ENCODE peak calls at places on chromosomes 4 and X, in five cellular contexts. Y is esophagus squamous epithelium, W is testis, T is fibroblast of lung, M is prostate gland. B is an unnamed sample.
A peak's percentile ranks its signal among the peaks of the same experiment; 100 is the strongest.

GRCh38 chr4:139988863-139989765 is 164.9 kb downstream of the MAML3 start:
- DNase-seq in Y (no peak), W (no peak), M (no peak), T (peak; percentile 91), B (peak; percentile 76)

GRCh38 chrX:96407501-96407900 is 277.1 kb upstream of the DIAPH2 start:
- DNase-seq in W (peak; percentile 19), M (peak; percentile 40), T (peak; percentile 85), Y (no peak), B (no peak)

GRCh38 chr4:185729300-185729912 is 82.6 kb downstream of the SORBS2 start:
- DNase-seq in Y (no peak), T (no peak), M (no peak), W (no peak), B (no peak)

GRCh38 chrX:39418936-39419659 is 617.8 kb downstream of the MID1IP1 start:
- DNase-seq in M (no peak), T (no peak), Y (no peak), W (peak; percentile 88), B (no peak)

GRCh38 chr4:141926414-141926813 is 290.0 kb downstream of the IL15 start:
- DNase-seq in W (no peak), Y (no peak), T (no peak), M (no peak), B (no peak)

GRCh38 chr4:136706942-136707341 is 825.4 kb downstream of the PCDH18 start:
- DNase-seq in W (no peak), Y (no peak), T (no peak), M (no peak), B (no peak)

GRCh38 chr4:76179398-76180318 is 31.5 kb upstream of the NUP54 start:
- DNase-seq in W (peak; percentile 94), T (peak; percentile 86), M (peak; percentile 86), Y (peak; percentile 20), B (peak; percentile 36)

GRCh38 chr4:86608757-86609375 is 14.8 kb downstream of the PTPN13 start:
- DNase-seq in W (no peak), Y (no peak), T (peak; percentile 10), M (no peak), B (no peak)

GRCh38 chrX:22975786-22976185 is 24.0 kb upstream of the DDX53 start:
- DNase-seq in T (no peak), W (no peak), Y (no peak), M (no peak), B (no peak)

GRCh38 chr4:27248829-27249228 is 388.2 kb downstream of the STIM2 start:
- DNase-seq in T (no peak), W (no peak), M (no peak), Y (no peak), B (no peak)

GRCh38 chrX:39915081-39915480 is 182.7 kb downstream of the BCOR start:
- DNase-seq in W (no peak), Y (no peak), T (no peak), M (no peak), B (no peak)

GRCh38 chr4:146183209-146183608 is 7.7 kb downstream of the LSM6 start:
- DNase-seq in W (no peak), T (no peak), Y (no peak), M (no peak), B (no peak)

GRCh38 chrX:129593137-129593536 is 53.1 kb downstream of the OCRL start:
- DNase-seq in M (no peak), W (peak; percentile 50), T (peak; percentile 70), Y (no peak), B (no peak)

GRCh38 chr4:13484749-13485345 is 707 bp upstream of the RAB28 start:
- DNase-seq in M (no peak), T (peak; percentile 49), Y (no peak), W (no peak), B (no peak)

GRCh38 chrX:48945517-48946348 is 11.7 kb downstream of the OTUD5 start:
- DNase-seq in M (peak; percentile 19), T (peak; percentile 50), W (peak; percentile 50), Y (no peak), B (no peak)

GRCh38 chr4:3329887-3330286 is 37.1 kb downstream of the RGS12 start:
- DNase-seq in M (no peak), W (no peak), T (no peak), Y (no peak), B (no peak)

GRCh38 chrX:124217289-124218251 is 114.9 kb upstream of the TEX13D start:
- DNase-seq in M (no peak), T (no peak), W (peak; percentile 13), Y (no peak), B (peak; percentile 23)

GRCh38 chr4:141548791-141549190 is 87.6 kb upstream of the IL15 start:
- DNase-seq in M (no peak), W (no peak), Y (no peak), T (peak; percentile 69), B (no peak)

GRCh38 chr4:121182296-121182695 is 18.2 kb upstream of the TNIP3 start:
- DNase-seq in Y (no peak), M (peak; percentile 12), T (peak; percentile 34), W (no peak), B (no peak)

GRCh38 chr4:30720656-30721352 is 635 bp downstream of the PCDH7 start:
- DNase-seq in W (no peak), M (no peak), Y (no peak), T (peak; percentile 69), B (no peak)

GRCh38 chr4:111689214-111689613 is 456.0 kb upstream of the FAM241A start:
- DNase-seq in T (peak; percentile 51), M (peak; percentile 74), W (no peak), Y (no peak), B (no peak)

GRCh38 chr4:21954406-21954805 is 5.8 kb upstream of the KCNIP4 start:
- DNase-seq in M (no peak), W (no peak), T (no peak), Y (no peak), B (no peak)

GRCh38 chr4:8135666-8136065 is 22.9 kb downstream of the ABLIM2 start:
- DNase-seq in Y (no peak), M (no peak), T (no peak), W (no peak), B (no peak)

GRCh38 chr4:78648639-78649363 is 97.2 kb downstream of the ANXA3 start:
- DNase-seq in W (no peak), M (no peak), T (no peak), Y (no peak), B (no peak)

GRCh38 chr4:80705311-80705710 is 325.2 kb upstream of the BMP3 start:
- DNase-seq in T (no peak), W (no peak), Y (no peak), M (no peak), B (no peak)

GRCh38 chr4:1204828-1205591 is 32.6 kb upstream of the SPON2 start:
- DNase-seq in M (no peak), T (no peak), Y (no peak), W (peak; percentile 12), B (no peak)

GRCh38 chr4:4875147-4875546 is 15.7 kb downstream of the MSX1 start:
- DNase-seq in T (no peak), M (no peak), Y (no peak), W (no peak), B (no peak)

GRCh38 chr4:26325191-26325590 is 4.4 kb downstream of the RBPJ start:
- DNase-seq in T (peak; percentile 74), W (no peak), M (no peak), Y (no peak), B (no peak)

GRCh38 chrX:72114306-72114705 is 17.4 kb downstream of the RTL5 start:
- DNase-seq in W (no peak), T (no peak), M (no peak), Y (no peak), B (no peak)

GRCh38 chrX:1455948-1456280 is 3.2 kb upstream of the ASMTL start:
- DNase-seq in M (no peak), T (no peak), W (no peak), Y (no peak), B (no peak)

GRCh38 chrX:1452497-1453389 is at the start of gene ASMTL:
- DNase-seq in Y (no peak), T (peak; percentile 100), W (peak; percentile 100), M (peak; percentile 100), B (peak; percentile 99)

GRCh38 chrX:1451676-1452496 is 823 bp downstream of the ASMTL start:
- DNase-seq in M (no peak), Y (no peak), T (no peak), W (peak; percentile 11), B (no peak)

GRCh38 chrX:1453390-1453783 is 678 bp upstream of the ASMTL start:
- DNase-seq in Y (no peak), W (no peak), M (no peak), T (no peak), B (no peak)

DNA sequence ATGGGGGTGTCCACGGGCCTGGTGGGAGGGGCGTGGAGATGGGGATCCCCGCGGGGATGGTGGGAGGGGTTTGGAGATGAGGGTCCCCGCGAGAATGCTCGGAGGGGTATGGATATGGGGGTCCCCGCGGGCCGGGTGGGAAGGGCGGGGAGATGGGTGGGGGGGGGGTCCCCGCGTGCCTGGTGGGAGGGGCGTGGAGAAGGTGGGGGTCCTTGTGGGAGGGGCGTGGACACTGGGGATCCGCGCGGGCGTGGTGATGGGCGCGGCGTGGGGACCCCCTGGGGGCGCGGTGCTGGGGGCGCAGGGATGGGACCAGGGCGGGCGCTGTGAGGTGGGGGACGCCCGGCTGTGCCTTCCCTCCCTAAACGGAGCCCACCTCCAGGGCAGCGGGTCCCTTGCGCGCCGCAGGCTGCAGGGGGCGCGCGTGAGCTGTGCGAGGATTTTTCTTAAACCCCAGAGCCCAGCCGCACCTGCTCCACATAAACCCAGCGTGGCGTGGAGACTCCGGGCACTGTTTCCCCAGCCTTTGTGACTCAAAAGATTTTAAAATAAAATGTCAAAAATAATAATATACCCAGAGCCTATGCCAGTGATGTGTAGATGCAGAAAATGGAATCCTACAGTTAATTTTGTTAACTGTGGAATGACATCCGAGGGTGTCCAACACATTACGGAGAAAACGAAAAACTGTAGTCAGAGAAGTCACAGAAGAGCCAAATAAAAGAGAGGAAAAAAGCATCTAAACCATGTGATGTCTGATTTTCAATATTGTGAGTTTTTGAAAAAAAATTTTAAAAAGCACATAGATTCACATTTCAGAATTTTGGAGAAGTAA is 1.5 kb upstream of the ASMTL start:
- DNase-seq in W (peak; percentile 89), T (peak; percentile 75), M (peak; percentile 80), Y (no peak), B (no peak)
- H3K4me3 ChIP-seq in W (peak overlapping the region; percentile 68), T (peak overlapping the region; percentile 70), M (peak overlapping the region; percentile 38), Y (peak overlapping the region; percentile 88), B (peak overlapping the region; percentile 56)

GRCh38 chr4:152936446-152937279 is 540 bp downstream of the FHDC1 start:
- DNase-seq in W (peak; percentile 23), M (peak; percentile 23), T (no peak), Y (no peak), B (no peak)
- H3K27ac ChIP-seq in W (peak overlapping the region; percentile 19), M (peak overlapping the region; percentile 87), T (no peak overlapping the region), Y (peak overlapping the region; percentile 76), B (no peak overlapping the region)

GRCh38 chr4:152929888-152930287 is 6.2 kb upstream of the FHDC1 start:
- DNase-seq in M (no peak), T (no peak), W (no peak), Y (no peak), B (no peak)
- H3K4me3 ChIP-seq in M (no peak overlapping the region), T (no peak overlapping the region), W (no peak overlapping the region), Y (no peak overlapping the region), B (no peak overlapping the region)

GRCh38 chrX:13721371-13721770 is 13.0 kb downstream of the TRAPPC2 start:
- DNase-seq in M (no peak), T (peak; percentile 12), Y (no peak), W (no peak), B (no peak)

GRCh38 chrX:13719192-13719856 is 15.1 kb downstream of the TRAPPC2 start:
- DNase-seq in M (no peak), Y (no peak), W (no peak), T (no peak), B (no peak)

GRCh38 chrX:13716455-13716854 is 18.0 kb downstream of the TRAPPC2 start:
- DNase-seq in W (no peak), T (no peak), Y (no peak), M (no peak), B (no peak)

GRCh38 chrX:13716905-13717304 is 17.5 kb downstream of the TRAPPC2 start:
- DNase-seq in T (no peak), Y (no peak), M (no peak), W (no peak), B (no peak)

GRCh38 chrX:13717697-13718483 is 16.5 kb downstream of the TRAPPC2 start:
- DNase-seq in M (no peak), Y (no peak), W (peak; percentile 33), T (peak; percentile 47), B (no peak)
- H3K27ac ChIP-seq in M (no peak overlapping the region), Y (peak overlapping the region; percentile 16), W (no peak overlapping the region), T (peak overlapping the region; percentile 71), B (no peak overlapping the region)